ENCODE peak calls at places on chromosomes 6 and 20, in eight cellular contexts. One of them, this sample, is unnamed.

GRCh38 chr6:7974932-7975763 is 64.6 kb upstream of the TXNDC5 start:
- DNase-seq in IMR-90: peak
- DNase-seq in H7: no peak
- DNase-seq in AG08395: peak
- DNase-seq in NCI-H748 treated with DMSO at 0.1 percent for 48 hours: no peak
- DNase-seq in AG08396: peak
- DNase-seq in erythroblast: peak
- DNase-seq in pancreas: peak
- DNase-seq in this sample: peak

GRCh38 chr6:46648869-46649488 is 3.6 kb downstream of the CYP39A1 start:
- DNase-seq in IMR-90: no peak
- DNase-seq in H7: no peak
- DNase-seq in AG08395: peak
- DNase-seq in NCI-H748 treated with DMSO at 0.1 percent for 48 hours: no peak
- DNase-seq in AG08396: no peak
- DNase-seq in erythroblast: no peak
- DNase-seq in pancreas: no peak
- DNase-seq in this sample: no peak

GRCh38 chr20:5413394-5413793 is 96.6 kb upstream of the PROKR2 start:
- DNase-seq in IMR-90: no peak
- DNase-seq in H7: no peak
- DNase-seq in AG08395: no peak
- DNase-seq in NCI-H748 treated with DMSO at 0.1 percent for 48 hours: no peak
- DNase-seq in AG08396: no peak
- DNase-seq in erythroblast: no peak
- DNase-seq in pancreas: no peak
- DNase-seq in this sample: no peak

GRCh38 chr6:76876922-76877553 is 586.3 kb downstream of the HTR1B start:
- DNase-seq in IMR-90: peak
- DNase-seq in H7: peak
- DNase-seq in AG08395: no peak
- DNase-seq in NCI-H748 treated with DMSO at 0.1 percent for 48 hours: peak
- DNase-seq in AG08396: no peak
- DNase-seq in erythroblast: peak
- DNase-seq in pancreas: peak
- DNase-seq in this sample: no peak

GRCh38 chr6:154460306-154461071 is 50.0 kb downstream of the CNKSR3 start:
- DNase-seq in IMR-90: peak
- DNase-seq in H7: no peak
- DNase-seq in AG08395: peak
- DNase-seq in NCI-H748 treated with DMSO at 0.1 percent for 48 hours: no peak
- DNase-seq in AG08396: peak
- DNase-seq in erythroblast: no peak
- DNase-seq in pancreas: no peak
- DNase-seq in this sample: no peak

GRCh38 chr6:31401403-31401802 is 2.0 kb upstream of the MICA start:
- DNase-seq in IMR-90: peak
- DNase-seq in H7: no peak
- DNase-seq in AG08395: no peak
- DNase-seq in NCI-H748 treated with DMSO at 0.1 percent for 48 hours: no peak
- DNase-seq in AG08396: no peak
- DNase-seq in erythroblast: peak
- DNase-seq in pancreas: peak
- DNase-seq in this sample: peak

GRCh38 chr20:25984933-25985332 is 288.3 kb upstream of the ZNF337 start:
- DNase-seq in IMR-90: peak
- DNase-seq in H7: no peak
- DNase-seq in AG08395: no peak
- DNase-seq in NCI-H748 treated with DMSO at 0.1 percent for 48 hours: no peak
- DNase-seq in AG08396: no peak
- DNase-seq in erythroblast: peak
- DNase-seq in pancreas: peak
- DNase-seq in this sample: peak

GRCh38 chr6:10759884-10760329 is 12.3 kb downstream of the TMEM14B start:
- DNase-seq in IMR-90: peak
- DNase-seq in H7: no peak
- DNase-seq in AG08395: peak
- DNase-seq in NCI-H748 treated with DMSO at 0.1 percent for 48 hours: no peak
- DNase-seq in AG08396: peak
- DNase-seq in erythroblast: peak
- DNase-seq in pancreas: peak
- DNase-seq in this sample: no peak

GRCh38 chr6:46993846-46994245 is 48.3 kb downstream of the ADGRF1 start:
- DNase-seq in IMR-90: peak
- DNase-seq in H7: no peak
- DNase-seq in AG08395: peak
- DNase-seq in NCI-H748 treated with DMSO at 0.1 percent for 48 hours: no peak
- DNase-seq in AG08396: peak
- DNase-seq in erythroblast: no peak
- DNase-seq in pancreas: no peak
- DNase-seq in this sample: no peak

GRCh38 chr6:123529843-123530242 is 106.9 kb downstream of the TRDN start:
- DNase-seq in IMR-90: no peak
- DNase-seq in H7: no peak
- DNase-seq in AG08395: no peak
- DNase-seq in NCI-H748 treated with DMSO at 0.1 percent for 48 hours: no peak
- DNase-seq in AG08396: no peak
- DNase-seq in erythroblast: peak
- DNase-seq in pancreas: no peak
- DNase-seq in this sample: peak

GRCh38 chr20:59006167-59006863 is 739 bp downstream of the CTSZ start:
- DNase-seq in IMR-90: no peak
- DNase-seq in H7: peak
- DNase-seq in AG08395: peak
- DNase-seq in NCI-H748 treated with DMSO at 0.1 percent for 48 hours: no peak
- DNase-seq in AG08396: peak
- DNase-seq in erythroblast: peak
- DNase-seq in pancreas: no peak
- DNase-seq in this sample: no peak

GRCh38 chr20:6632187-6632586 is 135.3 kb upstream of the BMP2 start:
- DNase-seq in IMR-90: no peak
- DNase-seq in H7: no peak
- DNase-seq in AG08395: peak
- DNase-seq in NCI-H748 treated with DMSO at 0.1 percent for 48 hours: no peak
- DNase-seq in AG08396: no peak
- DNase-seq in erythroblast: peak
- DNase-seq in pancreas: no peak
- DNase-seq in this sample: no peak

GRCh38 chr20:44997668-44998067 is 31.4 kb downstream of the STK4 start:
- DNase-seq in IMR-90: no peak
- DNase-seq in H7: no peak
- DNase-seq in AG08395: no peak
- DNase-seq in NCI-H748 treated with DMSO at 0.1 percent for 48 hours: no peak
- DNase-seq in AG08396: no peak
- DNase-seq in erythroblast: no peak
- DNase-seq in pancreas: no peak
- DNase-seq in this sample: no peak

GRCh38 chr6:121520337-121521163 is 85.1 kb downstream of the GJA1 start:
- DNase-seq in IMR-90: peak
- DNase-seq in H7: no peak
- DNase-seq in AG08395: peak
- DNase-seq in NCI-H748 treated with DMSO at 0.1 percent for 48 hours: no peak
- DNase-seq in AG08396: peak
- DNase-seq in erythroblast: no peak
- DNase-seq in pancreas: no peak
- DNase-seq in this sample: no peak

GRCh38 chr6:86203044-86203443 is 560.4 kb upstream of the SYNCRIP start:
- DNase-seq in IMR-90: no peak
- DNase-seq in H7: peak
- DNase-seq in AG08395: no peak
- DNase-seq in NCI-H748 treated with DMSO at 0.1 percent for 48 hours: no peak
- DNase-seq in AG08396: no peak
- DNase-seq in erythroblast: no peak
- DNase-seq in pancreas: no peak
- DNase-seq in this sample: no peak

GRCh38 chr6:144215402-144215931 is 65.2 kb downstream of the STX11 start:
- DNase-seq in IMR-90: no peak
- DNase-seq in H7: peak
- DNase-seq in AG08395: peak
- DNase-seq in NCI-H748 treated with DMSO at 0.1 percent for 48 hours: no peak
- DNase-seq in AG08396: peak
- DNase-seq in erythroblast: peak
- DNase-seq in pancreas: peak
- DNase-seq in this sample: peak

GRCh38 chr6:28105286-28105685 is 19.1 kb upstream of the ZSCAN16 start:
- DNase-seq in IMR-90: no peak
- DNase-seq in H7: peak
- DNase-seq in AG08395: peak
- DNase-seq in NCI-H748 treated with DMSO at 0.1 percent for 48 hours: peak
- DNase-seq in AG08396: peak
- DNase-seq in erythroblast: peak
- DNase-seq in pancreas: no peak
- DNase-seq in this sample: peak